ENCODE peak calls at places on chromosome 2, in six cellular contexts. K, G, V, P, H and S are unnamed samples.

GRCh38 chr2:221034973-221035372 is 537.1 kb downstream of the EPHA4 start:
- DNase-seq in G (no peak), P (no peak), K (no peak), H (no peak), V (no peak), S (no peak)

GRCh38 chr2:231110551-231110950 is 14.3 kb downstream of the HTR2B start:
- DNase-seq in G (no peak), H (peak; percentile 58), P (peak; percentile 47), K (peak; percentile 47), V (no peak), S (no peak)

GRCh38 chr2:191247381-191248057 is 2.3 kb downstream of the MYO1B start:
- DNase-seq in G (no peak), P (peak; percentile 99), V (no peak), H (peak; percentile 98), K (peak; percentile 95), S (peak; percentile 93)

GRCh38 chr2:579351-579886 is 97.8 kb downstream of the TMEM18 start:
- DNase-seq in P (no peak), G (no peak), V (no peak), H (no peak), K (no peak), S (no peak)

GRCh38 chr2:122081743-122082142 is 326.3 kb downstream of the TSN start:
- DNase-seq in K (no peak), H (no peak), V (no peak), G (no peak), P (no peak), S (no peak)

GRCh38 chr2:118269408-118270051 is 181.3 kb downstream of the INSIG2 start:
- DNase-seq in H (no peak), P (no peak), V (peak; percentile 11), K (peak; percentile 27), G (peak; percentile 31), S (no peak)

GRCh38 chr2:181008418-181008817 is 28.0 kb downstream of the UBE2E3 start:
- DNase-seq in K (no peak), V (no peak), G (peak; percentile 21), H (peak; percentile 48), P (no peak), S (no peak)

GRCh38 chr2:161122772-161123530 is 37.3 kb upstream of the TANK start:
- DNase-seq in V (peak; percentile 41), P (peak; percentile 94), K (peak; percentile 91), G (no peak), H (peak; percentile 90), S (peak; percentile 81)

GRCh38 chr2:23584054-23584745 is 199.2 kb downstream of the KLHL29 start:
- DNase-seq in H (no peak), G (no peak), P (no peak), K (no peak), V (no peak), S (no peak)

GRCh38 chr2:20584045-20584636 is 66.8 kb downstream of the HS1BP3 start:
- DNase-seq in H (no peak), V (no peak), P (no peak), G (no peak), K (peak; percentile 88), S (peak; percentile 63)

GRCh38 chr2:96084006-96084857 is 32.1 kb downstream of the ADRA2B start:
- DNase-seq in V (no peak), G (no peak), H (no peak), P (no peak), K (no peak), S (no peak)

GRCh38 chr2:146986161-146986560 is 858.7 kb upstream of the ACVR2A start:
- DNase-seq in G (no peak), H (no peak), K (peak; percentile 68), P (peak; percentile 62), V (no peak), S (peak; percentile 90)

GRCh38 chr2:196293751-196294486 is 122.5 kb upstream of the STK17B start:
- DNase-seq in K (peak; percentile 92), G (no peak), V (no peak), H (peak; percentile 85), P (peak; percentile 91), S (peak; percentile 89)

GRCh38 chr2:67880291-67880761 is 182.5 kb downstream of the C1D start:
- DNase-seq in K (no peak), V (no peak), H (no peak), G (peak; percentile 33), P (peak; percentile 69), S (peak; percentile 65)

GRCh38 chr2:237156131-237156856 is 70.6 kb downstream of the COPS8 start:
- DNase-seq in K (peak; percentile 98), G (no peak), H (peak; percentile 91), V (no peak), P (peak; percentile 95), S (peak; percentile 43)

GRCh38 chr2:211899871-211900482 is 638.6 kb downstream of the ERBB4 start:
- DNase-seq in G (no peak), P (peak; percentile 8), H (peak; percentile 52), K (no peak), V (no peak), S (no peak)

GRCh38 chr2:151120016-151120415 is 141.6 kb downstream of the RBM43 start:
- DNase-seq in K (no peak), H (no peak), V (no peak), P (no peak), G (no peak), S (no peak)

GRCh38 chr2:108620656-108621055 is 86.4 kb downstream of the LIMS1 start:
- DNase-seq in H (no peak), G (no peak), K (no peak), P (no peak), V (no peak), S (no peak)

GRCh38 chr2:108621087-108621559 is 86.9 kb downstream of the LIMS1 start:
- DNase-seq in G (peak; percentile 17), P (peak; percentile 76), V (peak; percentile 51), K (peak; percentile 20), H (peak; percentile 57), S (peak; percentile 85)

GRCh38 chr2:108623616-108624015 is 89.3 kb downstream of the LIMS1 start:
- DNase-seq in G (no peak), K (peak; percentile 22), P (peak; percentile 69), H (no peak), V (no peak), S (no peak)

GRCh38 chr2:108619916-108620620 is 85.8 kb downstream of the LIMS1 start:
- DNase-seq in V (no peak), H (no peak), K (no peak), P (no peak), G (no peak), S (no peak)

DNA sequence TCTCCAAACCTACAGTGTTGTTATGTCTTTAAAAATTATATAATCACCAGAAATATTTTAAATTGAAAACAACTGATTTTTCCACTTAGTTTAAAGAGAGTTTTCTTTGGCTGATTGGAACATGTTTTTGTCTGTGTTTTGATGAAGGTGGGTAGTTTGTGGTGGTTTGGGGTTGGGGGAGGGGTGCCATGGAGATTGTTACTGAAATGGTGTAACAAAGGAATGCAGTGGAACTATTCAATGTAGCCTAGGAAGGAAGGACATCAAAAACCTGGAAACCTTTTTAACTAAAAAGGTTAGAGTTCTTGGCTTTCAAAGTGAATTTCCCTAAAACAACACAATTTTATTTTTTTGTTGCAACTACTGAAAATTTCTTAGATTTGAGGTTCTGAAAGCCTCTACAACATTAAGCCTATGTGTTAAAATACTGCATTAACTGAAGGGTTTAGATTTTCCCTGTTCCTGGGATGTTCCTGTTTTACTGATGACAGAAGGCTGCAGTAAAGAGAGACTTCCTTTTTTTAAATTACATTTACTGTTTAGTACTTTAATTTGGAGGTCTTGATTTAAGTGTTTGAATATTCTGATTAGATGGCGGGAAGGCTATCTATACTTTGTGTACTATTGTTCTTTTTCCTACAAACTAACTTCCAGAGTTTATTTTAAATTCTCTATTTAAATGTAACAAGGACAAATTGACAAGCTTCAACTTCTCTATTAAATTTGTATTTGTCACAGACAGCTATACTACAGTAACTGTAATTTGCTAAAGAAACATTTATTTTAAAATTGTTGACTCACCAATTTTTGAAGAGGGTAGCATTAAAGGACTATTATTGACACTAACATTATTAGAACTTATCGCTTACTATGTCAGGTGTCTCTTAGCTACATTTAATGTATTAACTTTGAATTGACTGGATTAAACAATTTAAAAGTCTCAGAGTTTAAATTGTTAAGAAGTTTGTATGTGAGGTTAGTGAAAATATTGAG is 87.7 kb downstream of the LIMS1 start:
- DNase-seq in V (no peak), G (peak; percentile 35), K (no peak), H (no peak), P (no peak), S (no peak)
- H3K9ac ChIP-seq in V (peak overlapping the region; percentile 42), G (no peak overlapping the region), K (no peak overlapping the region), H (no peak overlapping the region), P (no peak overlapping the region), S (peak overlapping the region; percentile 65)

GRCh38 chr2:174338626-174339570 is 4.1 kb downstream of the SP9 start:
- DNase-seq in H (peak; percentile 33), K (no peak), G (peak; percentile 79), V (no peak), P (no peak), S (no peak)
- H3K27me3 ChIP-seq in H (peaks cover 85% of the 10 kb centered on the region), K (peaks cover 36% of the 10 kb centered on the region), G (peaks cover 100% of the 10 kb centered on the region), V (peaks cover 38% of the 10 kb centered on the region), P (peaks cover 92% of the 10 kb centered on the region), S (peaks cover 66% of the 10 kb centered on the region)

GRCh38 chr2:7983451-7983850 is 698.4 kb upstream of the ID2 start:
- DNase-seq in P (no peak), K (no peak), V (no peak), H (no peak), G (no peak), S (no peak)

GRCh38 chr2:7984693-7985353 is 697.0 kb upstream of the ID2 start:
- DNase-seq in G (no peak), P (no peak), K (no peak), V (no peak), H (no peak), S (no peak)

GRCh38 chr2:7983912-7984311 is 697.9 kb upstream of the ID2 start:
- DNase-seq in K (no peak), G (no peak), H (no peak), P (no peak), V (no peak), S (no peak)

GRCh38 chr2:7977900-7978299 is 704.0 kb upstream of the ID2 start:
- DNase-seq in H (no peak), G (no peak), K (no peak), P (no peak), V (no peak), S (no peak)

GRCh38 chr2:7982054-7982453 is 699.8 kb upstream of the ID2 start:
- DNase-seq in K (no peak), H (no peak), V (no peak), P (no peak), G (no peak), S (no peak)
- H3K9ac ChIP-seq in K (no peak overlapping the region), H (no peak overlapping the region), V (no peak overlapping the region), P (no peak overlapping the region), G (no peak overlapping the region), S (no peak overlapping the region)

DNA sequence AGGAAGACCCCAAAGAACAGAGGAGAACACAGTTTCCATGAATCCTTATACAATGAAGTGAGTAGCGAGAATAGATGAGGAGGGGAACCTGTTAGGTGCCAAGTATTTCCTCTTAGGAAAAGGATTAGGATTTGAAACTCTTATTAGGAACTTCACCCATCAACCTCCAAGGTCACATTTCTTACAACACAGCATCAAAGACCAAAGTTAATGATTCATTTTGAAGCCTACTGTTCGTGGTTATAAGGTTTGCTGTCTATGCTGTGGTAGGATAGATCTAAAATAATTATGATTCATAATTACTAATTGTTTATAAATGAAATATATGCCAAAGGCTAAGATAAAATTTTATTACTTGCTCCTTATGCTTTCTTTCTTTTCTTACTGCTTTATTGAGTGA is 6.1 kb downstream of the CFAP221 start:
- DNase-seq in P (no peak), H (no peak), G (no peak), V (no peak), K (peak; percentile 4), S (peak; percentile 13)
- H3K27me3 ChIP-seq in P (peaks cover 7% of the 10 kb centered on the region), H (no peaks in the 10 kb centered on the region), G (peaks cover 9% of the 10 kb centered on the region), V (no peaks in the 10 kb centered on the region), K (peaks cover 18% of the 10 kb centered on the region), S (peaks cover 10% of the 10 kb centered on the region)

GRCh38 chr2:79717364-79718007 is 204.6 kb downstream of the CTNNA2 start:
- DNase-seq in H (peak; percentile 93), P (peak; percentile 99), G (peak; percentile 10), K (peak; percentile 69), V (no peak), S (no peak)
- H3K9ac ChIP-seq in H (no peak overlapping the region), P (no peak overlapping the region), G (no peak overlapping the region), K (no peak overlapping the region), V (no peak overlapping the region), S (no peak overlapping the region)